ENCODE peak calls at places on chromosome 17, in nine cellular contexts. One of them, this sample, is unnamed.

GRCh38 chr17:68515238-68515637 is 3.0 kb downstream of the PRKAR1A start:
- DNase-seq in uterus: no peak
- DNase-seq in CD8-positive, alpha-beta T cell: no peak
- DNase-seq in GM20000: no peak
- DNase-seq in neural crest cell: no peak
- DNase-seq in endothelial cell: no peak
- DNase-seq in amniotic stem cell: no peak
- DNase-seq in caudate nucleus: no peak
- DNase-seq in GDM1: no peak
- DNase-seq in this sample: no peak

GRCh38 chr17:83161298-83162034 is 82.1 kb downstream of the METRNL start:
- DNase-seq in uterus: no peak
- DNase-seq in CD8-positive, alpha-beta T cell: no peak
- DNase-seq in GM20000: no peak
- DNase-seq in neural crest cell: no peak
- DNase-seq in endothelial cell: no peak
- DNase-seq in amniotic stem cell: peak
- DNase-seq in caudate nucleus: no peak
- DNase-seq in GDM1: no peak
- DNase-seq in this sample: no peak

GRCh38 chr17:37182786-37183185 is 193.0 kb upstream of the C17orf78 start:
- DNase-seq in uterus: no peak
- DNase-seq in CD8-positive, alpha-beta T cell: no peak
- DNase-seq in GM20000: no peak
- DNase-seq in neural crest cell: no peak
- DNase-seq in endothelial cell: no peak
- DNase-seq in amniotic stem cell: no peak
- DNase-seq in caudate nucleus: no peak
- DNase-seq in GDM1: no peak
- DNase-seq in this sample: peak

GRCh38 chr17:81059026-81059425 is 24.1 kb downstream of the BAIAP2 start:
- DNase-seq in uterus: no peak
- DNase-seq in CD8-positive, alpha-beta T cell: no peak
- DNase-seq in GM20000: no peak
- DNase-seq in neural crest cell: no peak
- DNase-seq in endothelial cell: no peak
- DNase-seq in amniotic stem cell: no peak
- DNase-seq in caudate nucleus: peak
- DNase-seq in GDM1: no peak
- DNase-seq in this sample: no peak

GRCh38 chr17:32007463-32008298 is 498 bp downstream of the LRRC37B start:
- DNase-seq in uterus: peak
- DNase-seq in CD8-positive, alpha-beta T cell: peak
- DNase-seq in GM20000: peak
- DNase-seq in neural crest cell: peak
- DNase-seq in endothelial cell: peak
- DNase-seq in amniotic stem cell: peak
- DNase-seq in caudate nucleus: peak
- DNase-seq in GDM1: peak
- DNase-seq in this sample: no peak

GRCh38 chr17:13160790-13161189 is 143.0 kb upstream of the ELAC2 start:
- DNase-seq in uterus: no peak
- DNase-seq in CD8-positive, alpha-beta T cell: no peak
- DNase-seq in GM20000: no peak
- DNase-seq in neural crest cell: no peak
- DNase-seq in endothelial cell: no peak
- DNase-seq in amniotic stem cell: no peak
- DNase-seq in caudate nucleus: no peak
- DNase-seq in GDM1: no peak
- DNase-seq in this sample: no peak

GRCh38 chr17:76738468-76738850 is 540 bp downstream of the MFSD11 start:
- DNase-seq in uterus: no peak
- DNase-seq in CD8-positive, alpha-beta T cell: no peak
- DNase-seq in GM20000: no peak
- DNase-seq in neural crest cell: no peak
- DNase-seq in endothelial cell: no peak
- DNase-seq in amniotic stem cell: no peak
- DNase-seq in caudate nucleus: no peak
- DNase-seq in GDM1: no peak
- DNase-seq in this sample: no peak

GRCh38 chr17:29383687-29384086 is 6.5 kb upstream of the TAOK1 start:
- DNase-seq in uterus: no peak
- DNase-seq in CD8-positive, alpha-beta T cell: no peak
- DNase-seq in GM20000: no peak
- DNase-seq in neural crest cell: no peak
- DNase-seq in endothelial cell: no peak
- DNase-seq in amniotic stem cell: no peak
- DNase-seq in caudate nucleus: no peak
- DNase-seq in GDM1: no peak
- DNase-seq in this sample: peak

GRCh38 chr17:7704601-7705268 is at the start of gene EFNB3:
- DNase-seq in uterus: peak
- DNase-seq in CD8-positive, alpha-beta T cell: peak
- DNase-seq in GM20000: no peak
- DNase-seq in neural crest cell: no peak
- DNase-seq in endothelial cell: peak
- DNase-seq in amniotic stem cell: no peak
- DNase-seq in caudate nucleus: peak
- DNase-seq in GDM1: no peak
- DNase-seq in this sample: peak

GRCh38 chr17:42135664-42136653 is 13.4 kb downstream of the HSPB9 start:
- DNase-seq in uterus: peak
- DNase-seq in CD8-positive, alpha-beta T cell: no peak
- DNase-seq in GM20000: no peak
- DNase-seq in neural crest cell: no peak
- DNase-seq in endothelial cell: no peak
- DNase-seq in amniotic stem cell: no peak
- DNase-seq in caudate nucleus: no peak
- DNase-seq in GDM1: no peak
- DNase-seq in this sample: no peak